ENCODE peak calls at places on chromosome 6, in seven cellular contexts. One of them, this sample, is unnamed. For H3K9me3, the result is how much of the 10 kb centered on the place peaks cover.

GRCh38 chr6:143575440-143575839 is 63.9 kb upstream of the FUCA2 start:
- DNase-seq in esophagus squamous epithelium: no peak
- DNase-seq in heart left ventricle: no peak
- DNase-seq in breast epithelium: no peak
- DNase-seq in astrocyte: peak
- DNase-seq in CD8-positive, alpha-beta T cell: peak
- DNase-seq in IMR-90: peak
- DNase-seq in this sample: peak

GRCh38 chr6:105596284-105596755 is 193.4 kb upstream of the PREP start:
- DNase-seq in esophagus squamous epithelium: no peak
- DNase-seq in heart left ventricle: no peak
- DNase-seq in breast epithelium: no peak
- DNase-seq in astrocyte: peak
- DNase-seq in CD8-positive, alpha-beta T cell: no peak
- DNase-seq in IMR-90: peak
- DNase-seq in this sample: no peak

GRCh38 chr6:358847-359246 is 32.7 kb upstream of the IRF4 start:
- DNase-seq in esophagus squamous epithelium: no peak
- DNase-seq in heart left ventricle: no peak
- DNase-seq in breast epithelium: no peak
- DNase-seq in astrocyte: no peak
- DNase-seq in CD8-positive, alpha-beta T cell: no peak
- DNase-seq in IMR-90: no peak
- DNase-seq in this sample: no peak

GRCh38 chr6:56334937-56335336 is 87.6 kb upstream of the COL21A1 start:
- DNase-seq in esophagus squamous epithelium: no peak
- DNase-seq in heart left ventricle: no peak
- DNase-seq in breast epithelium: no peak
- DNase-seq in astrocyte: peak
- DNase-seq in CD8-positive, alpha-beta T cell: no peak
- DNase-seq in IMR-90: peak
- DNase-seq in this sample: no peak

GRCh38 chr6:75412937-75413662 is 80.5 kb downstream of the FILIP1 start:
- DNase-seq in esophagus squamous epithelium: no peak
- DNase-seq in heart left ventricle: no peak
- DNase-seq in breast epithelium: no peak
- DNase-seq in astrocyte: peak
- DNase-seq in CD8-positive, alpha-beta T cell: no peak
- DNase-seq in IMR-90: peak
- DNase-seq in this sample: no peak

GRCh38 chr6:44012078-44012493 is 115.2 kb downstream of the MRPL14 start:
- DNase-seq in esophagus squamous epithelium: no peak
- DNase-seq in heart left ventricle: no peak
- DNase-seq in breast epithelium: no peak
- DNase-seq in astrocyte: peak
- DNase-seq in CD8-positive, alpha-beta T cell: no peak
- DNase-seq in IMR-90: peak
- DNase-seq in this sample: no peak

GRCh38 chr6:693737-694038 is 749 bp upstream of the EXOC2 start:
- DNase-seq in esophagus squamous epithelium: no peak
- DNase-seq in heart left ventricle: no peak
- DNase-seq in breast epithelium: no peak
- DNase-seq in astrocyte: no peak
- DNase-seq in CD8-positive, alpha-beta T cell: no peak
- DNase-seq in IMR-90: no peak
- DNase-seq in this sample: no peak

GRCh38 chr6:14881399-14881798 is 364.5 kb upstream of the JARID2 start:
- DNase-seq in esophagus squamous epithelium: no peak
- DNase-seq in heart left ventricle: no peak
- DNase-seq in breast epithelium: no peak
- DNase-seq in astrocyte: peak
- DNase-seq in CD8-positive, alpha-beta T cell: no peak
- DNase-seq in IMR-90: peak
- DNase-seq in this sample: no peak

GRCh38 chr6:40950986-40951730 is 87.9 kb downstream of the UNC5CL start:
- DNase-seq in esophagus squamous epithelium: no peak
- DNase-seq in heart left ventricle: no peak
- DNase-seq in breast epithelium: no peak
- DNase-seq in astrocyte: peak
- DNase-seq in CD8-positive, alpha-beta T cell: no peak
- DNase-seq in IMR-90: peak
- DNase-seq in this sample: no peak

GRCh38 chr6:169723991-169724553 is at the start of gene PHF10:
- DNase-seq in esophagus squamous epithelium: no peak
- DNase-seq in heart left ventricle: peak
- DNase-seq in breast epithelium: no peak
- DNase-seq in astrocyte: no peak
- DNase-seq in CD8-positive, alpha-beta T cell: peak
- DNase-seq in IMR-90: no peak
- DNase-seq in this sample: no peak

GRCh38 chr6:36360241-36361054 is 23.8 kb upstream of the BNIP5 start:
- DNase-seq in esophagus squamous epithelium: peak
- DNase-seq in heart left ventricle: peak
- DNase-seq in breast epithelium: peak
- DNase-seq in astrocyte: peak
- DNase-seq in CD8-positive, alpha-beta T cell: peak
- DNase-seq in IMR-90: peak
- DNase-seq in this sample: peak

GRCh38 chr6:11221623-11222384 is 10.7 kb downstream of the NEDD9 start:
- DNase-seq in esophagus squamous epithelium: no peak
- DNase-seq in heart left ventricle: no peak
- DNase-seq in breast epithelium: no peak
- DNase-seq in astrocyte: no peak
- DNase-seq in CD8-positive, alpha-beta T cell: no peak
- DNase-seq in IMR-90: no peak
- DNase-seq in this sample: no peak

GRCh38 chr6:31609519-31610406 is 5.3 kb upstream of the AIF1 start:
- DNase-seq in esophagus squamous epithelium: no peak
- DNase-seq in heart left ventricle: no peak
- DNase-seq in breast epithelium: no peak
- DNase-seq in astrocyte: no peak
- DNase-seq in CD8-positive, alpha-beta T cell: no peak
- DNase-seq in IMR-90: no peak
- DNase-seq in this sample: no peak

GRCh38 chr6:124962617-124963415 is 579 bp downstream of the RNF217 start:
- DNase-seq in esophagus squamous epithelium: no peak
- DNase-seq in heart left ventricle: peak
- DNase-seq in breast epithelium: no peak
- DNase-seq in astrocyte: peak
- DNase-seq in CD8-positive, alpha-beta T cell: no peak
- DNase-seq in IMR-90: peak
- DNase-seq in this sample: peak

GRCh38 chr6:146127447-146128215 is 98.8 kb downstream of the GRM1 start:
- DNase-seq in esophagus squamous epithelium: no peak
- DNase-seq in heart left ventricle: no peak
- DNase-seq in breast epithelium: no peak
- DNase-seq in astrocyte: no peak
- DNase-seq in CD8-positive, alpha-beta T cell: no peak
- DNase-seq in IMR-90: no peak
- DNase-seq in this sample: no peak
- H3K9me3 ChIP-seq in esophagus squamous epithelium: under half
- H3K9me3 ChIP-seq in heart left ventricle: under half
- H3K9me3 ChIP-seq in breast epithelium: under half
- H3K9me3 ChIP-seq in astrocyte: under half
- H3K9me3 ChIP-seq in CD8-positive, alpha-beta T cell: under half
- H3K9me3 ChIP-seq in IMR-90: under half
- H3K9me3 ChIP-seq in this sample: under half

GRCh38 chr6:3551716-3552511 is 95.1 kb upstream of the SLC22A23 start:
- DNase-seq in esophagus squamous epithelium: no peak
- DNase-seq in heart left ventricle: no peak
- DNase-seq in breast epithelium: no peak
- DNase-seq in astrocyte: no peak
- DNase-seq in CD8-positive, alpha-beta T cell: no peak
- DNase-seq in IMR-90: no peak
- DNase-seq in this sample: no peak
- H3K9me3 ChIP-seq in esophagus squamous epithelium: under half
- H3K9me3 ChIP-seq in heart left ventricle: under half
- H3K9me3 ChIP-seq in breast epithelium: under half
- H3K9me3 ChIP-seq in astrocyte: under half
- H3K9me3 ChIP-seq in CD8-positive, alpha-beta T cell: under half
- H3K9me3 ChIP-seq in IMR-90: under half
- H3K9me3 ChIP-seq in this sample: under half

GRCh38 chr6:140180306-140180705 is 805.9 kb upstream of the CITED2 start:
- DNase-seq in esophagus squamous epithelium: no peak
- DNase-seq in heart left ventricle: no peak
- DNase-seq in breast epithelium: no peak
- DNase-seq in astrocyte: no peak
- DNase-seq in CD8-positive, alpha-beta T cell: no peak
- DNase-seq in IMR-90: no peak
- DNase-seq in this sample: no peak

GRCh38 chr6:140185991-140186390 is 811.5 kb upstream of the CITED2 start:
- DNase-seq in esophagus squamous epithelium: no peak
- DNase-seq in heart left ventricle: no peak
- DNase-seq in breast epithelium: no peak
- DNase-seq in astrocyte: no peak
- DNase-seq in CD8-positive, alpha-beta T cell: no peak
- DNase-seq in IMR-90: no peak
- DNase-seq in this sample: no peak

GRCh38 chr6:140178550-140179334 is 804.3 kb upstream of the CITED2 start:
- DNase-seq in esophagus squamous epithelium: no peak
- DNase-seq in heart left ventricle: no peak
- DNase-seq in breast epithelium: no peak
- DNase-seq in astrocyte: peak
- DNase-seq in CD8-positive, alpha-beta T cell: no peak
- DNase-seq in IMR-90: peak
- DNase-seq in this sample: no peak

GRCh38 chr6:140182819-140183218 is 808.4 kb upstream of the CITED2 start:
- DNase-seq in esophagus squamous epithelium: no peak
- DNase-seq in heart left ventricle: no peak
- DNase-seq in breast epithelium: no peak
- DNase-seq in astrocyte: peak
- DNase-seq in CD8-positive, alpha-beta T cell: no peak
- DNase-seq in IMR-90: no peak
- DNase-seq in this sample: no peak

DNA sequence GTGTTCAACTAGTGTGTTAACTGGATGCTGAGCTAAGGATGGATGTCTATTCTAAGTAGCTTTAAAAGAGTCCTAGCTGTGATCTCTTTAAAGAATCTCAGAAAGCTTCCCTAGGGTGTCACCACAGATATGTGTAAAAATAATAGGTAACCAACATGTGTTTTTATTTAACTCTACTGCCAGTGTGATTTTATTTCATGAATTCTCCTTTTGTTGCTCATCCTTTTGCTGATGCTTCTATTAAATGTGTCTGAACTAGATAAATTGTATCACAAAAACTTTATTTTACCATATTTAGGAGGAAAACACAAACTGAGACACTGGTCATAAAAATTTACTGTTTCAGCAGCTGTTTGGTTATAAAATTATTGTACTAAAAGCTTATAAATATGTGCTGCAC is 809.4 kb upstream of the CITED2 start:
- DNase-seq in esophagus squamous epithelium: no peak
- DNase-seq in heart left ventricle: no peak
- DNase-seq in breast epithelium: no peak
- DNase-seq in astrocyte: peak
- DNase-seq in CD8-positive, alpha-beta T cell: no peak
- DNase-seq in IMR-90: peak
- DNase-seq in this sample: no peak
- H3K9me3 ChIP-seq in esophagus squamous epithelium: under half
- H3K9me3 ChIP-seq in heart left ventricle: under half
- H3K9me3 ChIP-seq in breast epithelium: under half
- H3K9me3 ChIP-seq in astrocyte: under half
- H3K9me3 ChIP-seq in CD8-positive, alpha-beta T cell: under half
- H3K9me3 ChIP-seq in IMR-90: under half
- H3K9me3 ChIP-seq in this sample: under half

GRCh38 chr6:167470101-167470835 is 145.4 kb downstream of the TTLL2 start:
- DNase-seq in esophagus squamous epithelium: no peak
- DNase-seq in heart left ventricle: no peak
- DNase-seq in breast epithelium: no peak
- DNase-seq in astrocyte: no peak
- DNase-seq in CD8-positive, alpha-beta T cell: no peak
- DNase-seq in IMR-90: no peak
- DNase-seq in this sample: no peak
- H3K9me3 ChIP-seq in esophagus squamous epithelium: under half
- H3K9me3 ChIP-seq in heart left ventricle: under half
- H3K9me3 ChIP-seq in breast epithelium: under half
- H3K9me3 ChIP-seq in astrocyte: under half
- H3K9me3 ChIP-seq in CD8-positive, alpha-beta T cell: under half
- H3K9me3 ChIP-seq in IMR-90: half or more
- H3K9me3 ChIP-seq in this sample: under half

DNA sequence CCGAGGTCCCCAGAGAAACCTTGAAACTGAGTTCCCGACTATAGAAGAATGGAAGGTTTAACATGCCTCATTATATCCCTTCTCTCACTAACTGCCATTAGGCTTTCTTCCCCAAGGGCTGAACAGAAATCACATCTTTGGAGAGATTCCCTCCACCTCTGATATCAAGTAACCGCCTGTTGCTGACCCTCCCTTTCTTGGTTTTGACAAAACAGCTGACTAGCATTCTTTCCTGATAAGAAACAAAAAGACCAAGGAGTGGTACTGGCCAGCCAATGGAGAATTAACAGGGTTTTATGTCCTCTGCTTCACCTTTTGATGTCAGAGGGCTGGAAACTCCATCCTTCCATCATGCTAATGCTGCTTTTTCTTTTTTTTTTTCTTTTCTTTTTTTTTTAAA is 176.6 kb upstream of the ADGRB3 start:
- DNase-seq in esophagus squamous epithelium: no peak
- DNase-seq in heart left ventricle: no peak
- DNase-seq in breast epithelium: no peak
- DNase-seq in astrocyte: no peak
- DNase-seq in CD8-positive, alpha-beta T cell: no peak
- DNase-seq in IMR-90: no peak
- DNase-seq in this sample: no peak
- H3K9me3 ChIP-seq in esophagus squamous epithelium: under half
- H3K9me3 ChIP-seq in heart left ventricle: under half
- H3K9me3 ChIP-seq in breast epithelium: under half
- H3K9me3 ChIP-seq in astrocyte: under half
- H3K9me3 ChIP-seq in CD8-positive, alpha-beta T cell: under half
- H3K9me3 ChIP-seq in IMR-90: under half
- H3K9me3 ChIP-seq in this sample: under half

GRCh38 chr6:137167702-137168377 is 5.6 kb downstream of the IL22RA2 start:
- DNase-seq in esophagus squamous epithelium: no peak
- DNase-seq in heart left ventricle: no peak
- DNase-seq in breast epithelium: no peak
- DNase-seq in astrocyte: no peak
- DNase-seq in CD8-positive, alpha-beta T cell: no peak
- DNase-seq in IMR-90: no peak
- DNase-seq in this sample: no peak
- H3K9me3 ChIP-seq in esophagus squamous epithelium: under half
- H3K9me3 ChIP-seq in heart left ventricle: under half
- H3K9me3 ChIP-seq in breast epithelium: under half
- H3K9me3 ChIP-seq in astrocyte: under half
- H3K9me3 ChIP-seq in CD8-positive, alpha-beta T cell: under half
- H3K9me3 ChIP-seq in IMR-90: under half
- H3K9me3 ChIP-seq in this sample: under half

This sample was measured in body of pancreas.